ENCODE peak calls at places on chromosomes 12 and 14, in nine cellular contexts. R, X, Y, W, C, S, J, A and T are unnamed samples.

GRCh38 chr12:2341871-2342270 is 289.1 kb downstream of the CACNA1C start:
- DNase-seq in R (no peak), X (no peak), Y (peak; percentile 55), W (no peak), C (no peak), S (peak; percentile 80), J (no peak), A (peak; percentile 30), T (peak; percentile 75)

GRCh38 chr12:65603428-65604351 is 220.6 kb upstream of the HMGA2 start:
- DNase-seq in R (peak; percentile 30), X (no peak), Y (no peak), W (no peak), C (peak; percentile 17), S (peak; percentile 98), J (peak; percentile 44), A (peak; percentile 80), T (peak; percentile 94)

GRCh38 chr12:48980389-48980952 is 2.3 kb downstream of the WNT1 start:
- DNase-seq in R (no peak), X (no peak), Y (no peak), W (no peak), C (no peak), S (no peak), J (peak; percentile 58), A (no peak), T (no peak)

GRCh38 chr14:60723218-60724079 is 702 bp downstream of the SIX4 start:
- DNase-seq in R (peak; percentile 41), X (peak; percentile 56), Y (peak; percentile 75), W (no peak), C (no peak), S (peak; percentile 49), J (peak; percentile 59), A (peak; percentile 50), T (peak; percentile 53)

GRCh38 chr12:62363506-62363905 is 103.1 kb upstream of the MON2 start:
- DNase-seq in R (no peak), X (no peak), Y (no peak), W (no peak), C (no peak), S (no peak), J (no peak), A (no peak), T (peak; percentile 90)

GRCh38 chr12:119594399-119594730 is 791 bp downstream of the TMEM233 start:
- DNase-seq in R (no peak), X (no peak), Y (no peak), W (no peak), C (no peak), S (peak; percentile 26), J (no peak), A (peak; percentile 10), T (no peak)

GRCh38 chr14:68703093-68703492 is 89.8 kb downstream of the ZFP36L1 start:
- DNase-seq in R (peak; percentile 56), X (no peak), Y (peak; percentile 34), W (no peak), C (no peak), S (peak; percentile 78), J (no peak), A (peak; percentile 70), T (no peak)

GRCh38 chr14:81303258-81303935 is 82.6 kb upstream of the GTF2A1 start:
- DNase-seq in R (peak; percentile 77), X (peak; percentile 89), Y (peak; percentile 63), W (no peak), C (no peak), S (no peak), J (peak; percentile 68), A (no peak), T (no peak)

GRCh38 chr14:58243790-58244555 is 670 bp upstream of the PSMA3 start:
- DNase-seq in R (peak; percentile 56), X (no peak), Y (no peak), W (no peak), C (no peak), S (peak; percentile 6), J (no peak), A (peak; percentile 20), T (no peak)

GRCh38 chr14:100892496-100893227 is 10.9 kb downstream of the RTL1 start:
- DNase-seq in R (no peak), X (peak; percentile 5), Y (no peak), W (no peak), C (no peak), S (no peak), J (no peak), A (no peak), T (no peak)

GRCh38 chr14:50501642-50502041 is 30.7 kb downstream of the MAP4K5 start:
- DNase-seq in R (no peak), X (no peak), Y (no peak), W (no peak), C (no peak), S (peak; percentile 93), J (no peak), A (no peak), T (no peak)

GRCh38 chr14:24080142-24080530 is 8.8 kb downstream of the CPNE6 start:
- DNase-seq in R (no peak), X (no peak), Y (no peak), W (no peak), C (no peak), S (no peak), J (no peak), A (no peak), T (no peak)

GRCh38 chr12:114933428-114934160 is 249.6 kb upstream of the TBX3 start:
- DNase-seq in R (no peak), X (no peak), Y (peak; percentile 14), W (no peak), C (no peak), S (peak; percentile 88), J (no peak), A (peak; percentile 96), T (peak; percentile 90)

GRCh38 chr12:52251367-52252055 is 18.5 kb downstream of the KRT7 start:
- DNase-seq in R (no peak), X (peak; percentile 6), Y (no peak), W (no peak), C (no peak), S (no peak), J (no peak), A (no peak), T (no peak)

GRCh38 chr14:102182901-102183619 is 43.4 kb downstream of the WDR20 start:
- DNase-seq in R (no peak), X (no peak), Y (no peak), W (no peak), C (no peak), S (peak; percentile 79), J (no peak), A (peak; percentile 23), T (no peak)

GRCh38 chr12:53750812-53751335 is 905 bp downstream of the CISTR start:
- DNase-seq in R (no peak), X (no peak), Y (no peak), W (no peak), C (no peak), S (peak; percentile 16), J (peak; percentile 57), A (no peak), T (no peak)

GRCh38 chr12:104827587-104827986 is 130.5 kb downstream of the SLC41A2 start:
- DNase-seq in R (peak; percentile 40), X (no peak), Y (no peak), W (no peak), C (no peak), S (no peak), J (no peak), A (no peak), T (no peak)

GRCh38 chr12:57952766-57953165 is 11.4 kb downstream of the ATP23 start:
- DNase-seq in R (no peak), X (no peak), Y (no peak), W (no peak), C (no peak), S (no peak), J (no peak), A (no peak), T (peak; percentile 64)

GRCh38 chr12:90622431-90622830 is 332.5 kb downstream of the CCER1 start:
- DNase-seq in R (no peak), X (no peak), Y (no peak), W (no peak), C (no peak), S (peak; percentile 31), J (no peak), A (peak; percentile 17), T (peak; percentile 45)

GRCh38 chr12:64109706-64110105 is 112.4 kb downstream of the KICS2 start:
- DNase-seq in R (no peak), X (no peak), Y (no peak), W (no peak), C (no peak), S (no peak), J (no peak), A (no peak), T (no peak)
- H3K36me3 ChIP-seq in R (no peaks in the 10 kb centered on the region), X (peaks cover 2% of the 10 kb centered on the region), Y (no peaks in the 10 kb centered on the region), W (peaks cover 4% of the 10 kb centered on the region), C (no peaks in the 10 kb centered on the region), S (no peaks in the 10 kb centered on the region), J (peaks cover 6% of the 10 kb centered on the region), A (peaks cover 43% of the 10 kb centered on the region), T (peaks cover 11% of the 10 kb centered on the region)

DNA sequence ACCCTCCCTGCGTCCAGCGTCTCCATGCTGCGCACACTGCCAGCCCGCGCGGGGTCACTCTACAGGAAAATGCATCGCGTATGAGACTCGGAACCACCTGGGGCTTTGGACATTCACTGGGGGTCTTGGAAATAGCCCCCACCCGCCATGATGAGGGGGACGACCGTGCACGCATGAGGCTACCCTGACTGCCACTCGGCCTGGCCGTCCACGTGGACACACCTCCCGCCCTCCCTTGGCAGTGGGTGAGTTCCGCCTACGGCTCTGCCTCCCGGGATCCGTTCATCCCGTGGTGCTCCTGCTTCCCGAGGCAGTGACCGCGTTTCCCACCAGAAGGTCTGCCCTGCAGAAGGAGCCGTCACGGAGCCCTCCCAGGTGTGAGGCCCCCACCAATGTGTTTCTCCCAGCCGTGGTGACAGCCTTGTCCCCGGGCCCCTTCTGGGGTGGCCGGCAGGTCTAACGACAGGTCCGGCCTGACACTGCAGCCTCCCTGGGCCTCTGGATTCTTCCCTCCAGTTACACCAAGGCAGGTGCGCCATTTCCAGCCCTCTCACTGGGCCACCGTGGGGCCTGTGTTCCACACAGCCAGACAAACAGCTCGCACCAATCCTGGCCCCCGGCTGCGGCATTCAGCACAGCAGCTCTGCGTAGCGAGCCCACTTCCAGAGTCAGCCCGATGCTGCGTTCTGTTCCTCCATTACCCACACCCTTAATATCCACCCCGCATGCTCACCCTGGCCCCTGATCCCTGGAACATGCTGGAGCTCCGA is 11.1 kb upstream of the GALNT9 start:
- DNase-seq in R (no peak), X (no peak), Y (no peak), W (no peak), C (no peak), S (no peak), J (no peak), A (no peak), T (no peak)
- H3K9me3 ChIP-seq in R (peaks cover 6% of the 10 kb centered on the region), X (no peaks in the 10 kb centered on the region), Y (no peaks in the 10 kb centered on the region), W (no peaks in the 10 kb centered on the region), C (no peaks in the 10 kb centered on the region), S (peaks cover 11% of the 10 kb centered on the region), J (no peaks in the 10 kb centered on the region), A (peaks cover 18% of the 10 kb centered on the region), T (peaks cover 4% of the 10 kb centered on the region)

DNA sequence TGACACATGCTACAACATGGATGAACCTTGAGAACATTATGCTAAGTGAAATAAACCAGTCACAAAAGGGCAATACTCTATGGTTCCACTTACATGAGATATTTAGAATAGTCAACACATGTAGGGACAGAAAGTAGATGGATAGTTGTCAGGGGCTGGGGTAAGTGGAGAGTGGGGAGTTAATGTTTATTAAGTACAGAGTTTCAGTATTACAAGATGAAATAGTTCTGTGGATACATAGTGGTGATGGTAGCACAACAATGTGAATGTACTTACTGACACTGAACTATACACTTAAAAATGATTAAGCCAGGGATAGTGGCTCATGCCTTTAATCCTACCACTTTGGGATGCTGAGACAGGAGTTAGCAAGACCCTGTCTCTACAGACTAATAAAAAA is 8.7 kb downstream of the NUP107 start:
- DNase-seq in R (no peak), X (no peak), Y (no peak), W (no peak), C (no peak), S (no peak), J (no peak), A (no peak), T (no peak)
- H3K36me3 ChIP-seq in R (peaks cover 81% of the 10 kb centered on the region), X (peaks cover 39% of the 10 kb centered on the region), Y (peaks cover 6% of the 10 kb centered on the region), W (peaks cover 81% of the 10 kb centered on the region), C (no peaks in the 10 kb centered on the region), S (peaks cover 35% of the 10 kb centered on the region), J (peaks cover 89% of the 10 kb centered on the region), A (peaks cover 63% of the 10 kb centered on the region), T (peaks cover 76% of the 10 kb centered on the region)

GRCh38 chr14:29078810-29079522 is 312.4 kb downstream of the FOXG1 start:
- DNase-seq in R (no peak), X (no peak), Y (no peak), W (no peak), C (no peak), S (no peak), J (no peak), A (no peak), T (no peak)
- H3K9me3 ChIP-seq in R (no peaks in the 10 kb centered on the region), X (no peaks in the 10 kb centered on the region), Y (no peaks in the 10 kb centered on the region), W (no peaks in the 10 kb centered on the region), C (no peaks in the 10 kb centered on the region), S (no peaks in the 10 kb centered on the region), J (no peaks in the 10 kb centered on the region), A (no peaks in the 10 kb centered on the region), T (no peaks in the 10 kb centered on the region)